ENCODE peak calls at places on chromosomes 13 and 19, in ten cellular contexts. N is GM12878, T is HFF-Myc, P is lung, J is mucosa of descending colon, F is GM23338, I is A549, W is esophagus squamous epithelium, E is endodermal cell, D is fibroblast of lung. L is an unnamed sample.

GRCh38 chr19:45508931-45509691 is 1.8 kb downstream of the VASP start:
- DNase-seq in W (no peak), F (peak), E (peak), P (peak), T (no peak), I (peak), N (peak), D (peak), J (peak), L (peak)

GRCh38 chr13:95388420-95389079 is 87.3 kb upstream of the ABCC4 start:
- DNase-seq in T (no peak), J (no peak), E (no peak), I (no peak), W (no peak), D (no peak), P (no peak), N (no peak), F (no peak), L (no peak)

GRCh38 chr19:37007587-37008220 is 70.5 kb upstream of the ZNF420 start:
- DNase-seq in W (no peak), T (peak), F (peak), P (peak), E (no peak), D (peak), I (no peak), J (peak), N (no peak), L (peak)

GRCh38 chr13:66461021-66461420 is 769.1 kb downstream of the PCDH9 start:
- DNase-seq in W (no peak), T (no peak), J (no peak), E (no peak), D (peak), P (no peak), I (no peak), F (no peak), N (no peak), L (no peak)

GRCh38 chr13:30577381-30577780 is 40.3 kb upstream of the USPL1 start:
- DNase-seq in E (no peak), W (no peak), I (no peak), P (no peak), F (no peak), T (peak), J (peak), D (peak), N (peak), L (no peak)

GRCh38 chr19:49110567-49110966 is 3.6 kb upstream of the LIN7B start:
- DNase-seq in W (no peak), N (no peak), F (no peak), T (no peak), D (no peak), I (no peak), P (no peak), E (no peak), J (no peak), L (no peak)

GRCh38 chr19:1154731-1155351 is 19.2 kb downstream of the SBNO2 start:
- DNase-seq in T (no peak), W (no peak), D (peak), E (no peak), N (no peak), I (peak), J (peak), P (peak), F (no peak), L (peak)

GRCh38 chr19:1650627-1651009 is 1.8 kb downstream of the TCF3 start:
- DNase-seq in E (peak), T (no peak), P (no peak), I (no peak), F (peak), D (peak), W (no peak), J (no peak), N (no peak), L (no peak)

GRCh38 chr19:56654151-56654550 is 11.2 kb downstream of the SMIM17 start:
- DNase-seq in J (no peak), E (no peak), N (no peak), F (no peak), T (no peak), P (no peak), I (no peak), W (no peak), D (no peak), L (no peak)

GRCh38 chr13:46593403-46593802 is 40.4 kb downstream of the LRCH1 start:
- DNase-seq in J (no peak), D (no peak), N (no peak), F (no peak), P (no peak), E (no peak), W (no peak), I (no peak), T (no peak), L (no peak)

GRCh38 chr13:101755228-101755887 is 302.9 kb downstream of the ITGBL1 start:
- DNase-seq in T (no peak), P (no peak), J (no peak), W (no peak), E (no peak), D (no peak), I (no peak), N (no peak), F (no peak), L (no peak)

GRCh38 chr13:64639206-64639605 is 2590.9 kb downstream of the PCDH9 start:
- DNase-seq in D (no peak), W (no peak), N (no peak), J (no peak), E (no peak), F (no peak), I (no peak), P (no peak), T (no peak), L (no peak)

GRCh38 chr19:49200238-49200862 is 42.8 kb downstream of the TRPM4 start:
- DNase-seq in F (peak), D (no peak), J (peak), T (no peak), P (no peak), E (peak), W (no peak), N (no peak), I (peak), L (peak)

GRCh38 chr19:4388171-4389063 is 11.9 kb downstream of the SH3GL1 start:
- DNase-seq in J (no peak), D (no peak), N (no peak), W (no peak), P (no peak), F (no peak), T (no peak), E (no peak), I (no peak), L (no peak)

DNA sequence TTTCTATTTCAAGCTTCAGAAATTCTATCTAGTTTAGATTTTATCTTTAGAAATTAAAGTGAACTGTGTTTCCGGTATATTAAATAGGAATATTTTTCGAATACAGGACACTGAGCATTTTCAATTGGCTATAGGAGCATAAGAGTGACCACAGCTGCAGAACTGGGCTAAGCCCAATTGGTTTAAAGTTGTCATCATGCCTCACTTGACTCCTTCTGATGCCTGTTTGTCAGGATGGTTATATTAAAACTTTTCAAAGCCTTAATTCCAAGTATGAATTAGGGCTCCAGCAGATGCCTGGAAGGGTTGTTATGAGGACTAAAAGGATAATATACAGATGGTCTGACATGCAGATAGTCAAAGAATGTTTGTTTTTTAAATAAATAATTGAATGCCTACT is 100.0 kb downstream of the LMO7 start:
- DNase-seq in E (no peak), N (no peak), W (no peak), T (no peak), I (no peak), J (no peak), F (no peak), P (no peak), D (no peak), L (no peak)
- H3K4me3 ChIP-seq in E (no peak), N (no peak), W (no peak), T (no peak), I (no peak), J (no peak), F (no peak), P (no peak), D (no peak), L (no peak)

GRCh38 chr19:18814063-18814462 is 17.7 kb upstream of the UPF1 start:
- DNase-seq in F (no peak), P (no peak), W (no peak), J (no peak), D (peak), T (no peak), E (no peak), N (no peak), I (no peak), L (no peak)
- TF ChIP-seq CTCF in F (no peak), P (no peak), W (no peak), J (no peak), D (peak), T (no peak), E (no peak), N (no peak), I (no peak), L (no peak)

DNA sequence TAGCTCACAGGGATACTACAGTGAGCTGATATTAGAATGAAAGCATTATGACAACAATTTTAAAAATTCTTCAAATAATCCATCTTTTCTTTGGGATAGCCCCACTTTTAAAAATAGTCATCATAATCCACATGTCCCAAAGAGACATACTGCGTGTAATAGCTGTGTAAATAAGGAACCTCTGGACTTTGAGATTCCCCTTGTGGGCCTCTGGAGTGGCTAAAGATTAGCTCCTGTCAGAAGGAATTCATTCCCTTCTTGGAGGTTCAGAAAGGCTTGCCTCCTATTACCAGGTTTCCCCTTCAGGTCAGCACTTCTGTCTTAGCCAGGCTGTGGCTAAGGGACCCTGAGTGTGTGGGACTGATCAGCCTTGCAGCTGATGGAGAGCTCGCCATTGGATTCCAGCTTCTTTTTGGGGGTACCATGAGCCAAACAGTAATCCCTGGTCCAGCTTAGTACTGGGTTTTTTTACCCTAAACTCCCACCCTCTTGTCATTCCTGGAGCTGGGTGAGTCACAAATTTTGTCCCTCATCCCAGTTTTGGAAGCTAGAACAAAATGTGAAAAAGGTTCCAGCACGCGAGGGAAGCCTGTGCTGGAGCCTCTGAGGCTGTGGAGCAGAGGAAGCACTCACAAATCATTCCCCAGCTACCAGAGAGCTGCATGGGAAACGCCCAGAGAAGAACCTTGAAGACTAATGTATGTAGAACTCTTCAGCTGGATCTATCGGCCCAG is 96.6 kb downstream of the RNASEH2B start:
- DNase-seq in F (no peak), I (no peak), J (peak), P (no peak), D (peak), T (no peak), W (no peak), E (no peak), N (no peak), L (no peak)
- H3K4me3 ChIP-seq in F (no peak), I (no peak), J (no peak), P (no peak), D (no peak), T (no peak), W (no peak), E (no peak), N (no peak), L (no peak)

DNA sequence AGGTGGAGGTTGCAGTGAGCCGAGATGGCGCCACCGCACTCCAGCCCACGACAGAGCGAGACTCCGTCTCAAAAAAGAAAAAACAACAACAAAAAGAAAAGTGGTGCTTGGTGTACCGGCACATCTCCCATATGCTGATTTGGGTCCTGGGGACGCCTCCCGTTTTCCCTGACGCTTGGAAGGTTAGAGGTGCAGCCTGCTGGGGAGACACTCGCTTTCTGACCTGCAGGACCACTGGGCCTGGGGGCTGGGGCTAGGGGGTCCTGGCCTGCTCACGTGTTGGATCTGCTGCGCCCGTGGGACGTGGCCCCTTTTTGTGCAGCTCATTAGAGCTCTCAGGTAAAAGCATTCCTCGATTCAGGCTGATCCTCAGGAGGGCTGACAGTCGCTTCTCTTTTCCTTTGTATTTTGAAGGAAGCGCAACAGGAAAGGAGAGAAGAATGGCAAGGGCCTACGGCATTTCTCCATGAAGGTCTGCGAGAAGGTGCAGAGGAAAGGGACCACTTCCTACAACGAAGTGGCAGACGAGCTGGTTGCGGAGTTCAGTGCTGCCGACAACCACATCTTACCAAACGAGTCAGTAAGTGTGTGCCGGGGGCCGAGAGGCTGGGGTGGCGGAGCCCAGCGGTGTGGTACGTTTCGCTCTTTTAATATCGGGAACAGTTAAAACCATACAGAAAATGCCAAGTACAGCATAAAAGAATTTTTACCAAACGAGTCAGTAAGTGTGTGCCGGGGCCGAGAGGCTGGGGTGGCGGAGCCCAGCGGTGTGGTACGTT is 25.1 kb downstream of the ATP4B start:
- DNase-seq in I (no peak), N (no peak), J (no peak), F (no peak), T (no peak), P (no peak), D (no peak), W (no peak), E (no peak), L (no peak)
- TF ChIP-seq CTCF in I (no peak), N (no peak), J (no peak), F (no peak), T (no peak), P (no peak), D (no peak), W (no peak), E (no peak), L (no peak)

GRCh38 chr13:106349080-106349841 is 186.2 kb downstream of the EFNB2 start:
- DNase-seq in N (no peak), T (no peak), J (peak), P (peak), D (no peak), I (no peak), F (peak), E (peak), W (no peak), L (peak)
- H3K4me3 ChIP-seq in N (no peak), T (peak), J (no peak), P (peak), D (peak), I (peak), F (peak), E (peak), W (peak), L (peak)

DNA sequence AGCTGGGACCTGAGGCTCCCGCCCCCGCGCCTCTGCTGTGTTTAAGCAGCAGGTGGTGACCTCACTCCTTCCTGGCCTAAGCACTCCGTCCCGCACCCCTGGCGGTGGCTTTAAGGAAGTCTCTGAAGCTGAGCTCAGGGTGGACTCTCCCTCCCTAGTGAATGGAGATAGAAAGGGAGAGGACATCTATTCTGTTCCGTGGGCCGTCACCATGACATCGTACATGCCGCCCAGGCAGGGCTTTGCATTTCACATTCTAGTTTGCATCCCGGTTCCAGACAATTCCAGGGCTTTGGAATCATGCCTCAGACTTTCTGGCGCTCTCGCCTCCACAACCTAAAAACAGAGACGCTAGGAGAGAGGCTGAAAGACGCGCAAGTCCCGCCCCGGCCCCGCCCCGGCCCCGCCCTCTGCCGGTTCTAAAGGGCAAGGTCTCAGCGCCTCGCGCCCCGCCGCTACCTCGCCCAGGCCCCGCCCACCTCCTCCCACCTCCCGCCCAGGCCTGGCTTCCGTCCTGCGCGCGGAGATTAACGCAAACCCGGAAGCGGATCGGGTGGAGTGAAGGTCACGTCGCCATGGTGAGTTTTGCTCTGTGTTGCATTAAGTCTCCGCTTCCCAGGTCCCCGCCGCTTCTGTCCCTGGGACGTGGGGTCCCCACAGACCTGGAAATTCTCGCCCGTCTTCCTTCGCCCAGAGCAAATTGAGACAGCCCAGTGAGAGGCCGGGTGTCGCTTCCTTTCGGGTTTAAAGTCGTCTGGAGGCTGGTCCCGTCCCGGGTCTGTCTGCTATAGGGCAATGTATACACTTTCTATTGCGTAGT is at the start of gene ZNF808:
- DNase-seq in J (peak), D (peak), E (peak), N (peak), T (peak), F (peak), W (peak), P (peak), I (peak), L (peak)
- TF ChIP-seq CTCF in J (peak), D (peak), E (peak), N (peak), T (peak), F (peak), W (peak), P (peak), I (no peak), L (peak)

DNA sequence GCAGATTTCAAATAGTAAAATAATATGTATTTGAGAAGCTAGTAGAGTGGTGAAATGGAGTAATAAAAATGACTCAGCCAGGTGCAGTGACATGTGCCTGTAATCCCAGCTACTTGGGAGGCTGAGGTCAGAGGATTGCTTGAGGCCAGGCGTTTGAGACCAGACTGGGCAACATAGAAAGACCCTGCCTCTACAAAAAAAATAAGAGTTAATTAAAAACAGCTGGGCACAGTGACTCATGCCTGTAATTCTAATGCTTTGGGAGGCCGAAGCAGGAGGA is 33.8 kb upstream of the CEBPG start:
- DNase-seq in T (no peak), F (no peak), D (no peak), E (no peak), W (no peak), P (no peak), I (no peak), J (no peak), N (no peak), L (no peak)
- H3K4me3 ChIP-seq in T (no peak), F (no peak), D (no peak), E (no peak), W (no peak), P (no peak), I (no peak), J (no peak), N (no peak), L (no peak)

GRCh38 chr13:23723463-23723862 is 153.3 kb downstream of the TNFRSF19 start:
- DNase-seq in N (no peak), I (no peak), F (no peak), J (no peak), D (peak), P (no peak), E (no peak), W (no peak), T (no peak), L (no peak)
- TF ChIP-seq CTCF in N (no peak), I (no peak), F (no peak), J (no peak), D (peak), P (no peak), E (no peak), W (no peak), T (no peak), L (no peak)